ENCODE peak calls at places on chromosomes 1 and 21, in five cellular contexts. V is spleen, G is K562, T is GM12892, Q is GM12891. L is an unnamed sample.

GRCh38 chr1:117346206-117346928 is 20.9 kb upstream of the MAN1A2 start:
- DNase-seq in V (no peak), G (no peak), T (no peak), Q (no peak), L (no peak)

GRCh38 chr1:229430761-229431269 is 3.1 kb downstream of the ACTA1 start:
- DNase-seq in V (no peak), G (peak), T (no peak), Q (no peak), L (no peak)

GRCh38 chr1:156705321-156705917 is at the start of gene CRABP2:
- DNase-seq in V (peak), G (peak), T (no peak), Q (peak), L (no peak)

GRCh38 chr1:174875306-174875705 is 124.4 kb upstream of the CACYBP start:
- DNase-seq in V (no peak), G (no peak), T (no peak), Q (no peak), L (peak)

GRCh38 chr1:151990856-151991198 is 2.8 kb downstream of the S100A10 start:
- DNase-seq in V (no peak), G (no peak), T (no peak), Q (no peak), L (peak)

GRCh38 chr1:100400332-100400933 is 48.1 kb downstream of the CDC14A start:
- DNase-seq in V (peak), G (no peak), T (no peak), Q (no peak), L (peak)

GRCh38 chr1:100323428-100324106 is 28.7 kb upstream of the CDC14A start:
- DNase-seq in V (no peak), G (no peak), T (no peak), Q (no peak), L (no peak)

GRCh38 chr1:35298464-35298863 is 30.0 kb downstream of the ZMYM4 start:
- DNase-seq in V (no peak), G (no peak), T (peak), Q (peak), L (peak)

GRCh38 chr1:232380556-232380955 is 249.4 kb downstream of the SIPA1L2 start:
- DNase-seq in V (no peak), G (no peak), T (no peak), Q (no peak), L (no peak)

GRCh38 chr1:68103006-68103545 is 52.6 kb upstream of the DIRAS3 start:
- DNase-seq in V (no peak), G (no peak), T (no peak), Q (no peak), L (no peak)

GRCh38 chr1:23062271-23062670 is 43.0 kb downstream of the KDM1A start:
- DNase-seq in V (no peak), G (no peak), T (no peak), Q (no peak), L (no peak)

GRCh38 chr1:204962742-204963632 is 80.0 kb upstream of the CNTN2 start:
- DNase-seq in V (no peak), G (no peak), T (no peak), Q (no peak), L (no peak)

GRCh38 chr1:54685335-54685905 is 30.2 kb upstream of the TTC4 start:
- DNase-seq in V (no peak), G (no peak), T (no peak), Q (no peak), L (no peak)

GRCh38 chr21:42471716-42472330 is 24.2 kb downstream of the RSPH1 start:
- DNase-seq in V (no peak), G (no peak), T (no peak), Q (no peak), L (no peak)

GRCh38 chr1:1817262-1817661 is 39.0 kb upstream of the NADK start:
- DNase-seq in V (no peak), G (no peak), T (no peak), Q (no peak), L (no peak)

GRCh38 chr1:1825217-1825616 is 46.9 kb upstream of the NADK start:
- DNase-seq in V (no peak), G (no peak), T (no peak), Q (no peak), L (no peak)

GRCh38 chr1:1815606-1816281 is 37.5 kb upstream of the NADK start:
- DNase-seq in V (peak), G (no peak), T (no peak), Q (no peak), L (no peak)

GRCh38 chr1:1819762-1820161 is 41.5 kb upstream of the NADK start:
- DNase-seq in V (peak), G (no peak), T (no peak), Q (no peak), L (no peak)
- TF ChIP-seq POLR2AphosphoS5 in V (no peak), G (no peak), T (no peak), Q (no peak), L (no peak)

DNA sequence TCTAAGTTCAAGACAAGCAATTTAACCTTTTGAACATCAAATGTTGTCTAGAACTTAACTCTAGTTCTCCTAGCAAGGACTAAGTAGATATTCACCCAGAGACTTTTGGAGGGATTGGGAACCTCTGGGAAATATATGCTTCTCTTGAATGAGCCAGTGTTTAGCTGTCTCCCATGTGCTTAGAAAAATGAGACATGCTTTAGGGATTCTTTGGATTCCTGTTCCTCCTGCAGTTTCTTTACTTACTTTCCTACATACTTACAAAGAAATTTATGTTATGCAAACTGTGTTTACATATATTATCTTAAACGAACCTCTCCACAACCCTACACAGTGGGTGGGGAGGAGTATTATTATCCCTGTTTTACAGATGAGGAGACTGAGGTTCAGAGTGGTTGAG is 39.2 kb downstream of the RNASEL start:
- DNase-seq in V (no peak), G (no peak), T (no peak), Q (no peak), L (no peak)
- TF ChIP-seq POLR2A in V (no peak), G (no peak), T (no peak), Q (no peak), L (no peak)

DNA sequence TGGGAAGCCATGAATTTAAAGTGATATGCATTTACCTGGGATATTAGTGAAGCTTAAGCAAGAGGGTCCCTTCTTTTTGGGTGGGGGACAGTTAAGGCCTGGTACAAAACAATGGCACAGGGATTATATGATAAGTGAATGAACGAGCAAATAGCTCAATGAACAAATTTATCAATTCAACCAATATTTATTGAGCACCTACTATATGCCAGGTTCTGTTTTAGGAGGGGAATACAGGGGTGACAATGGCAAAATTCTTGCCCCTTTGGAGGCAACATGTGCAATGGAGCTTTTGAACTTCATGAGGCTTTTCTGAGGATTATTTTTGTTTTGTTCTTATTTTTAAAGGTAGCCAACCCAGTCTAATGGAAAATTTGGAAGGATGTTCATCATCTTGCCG is 68.2 kb downstream of the FOXD2 start:
- DNase-seq in V (no peak), G (no peak), T (no peak), Q (no peak), L (no peak)
- TF ChIP-seq POLR2AphosphoS5 in V (no peak), G (no peak), T (no peak), Q (no peak), L (no peak)

DNA sequence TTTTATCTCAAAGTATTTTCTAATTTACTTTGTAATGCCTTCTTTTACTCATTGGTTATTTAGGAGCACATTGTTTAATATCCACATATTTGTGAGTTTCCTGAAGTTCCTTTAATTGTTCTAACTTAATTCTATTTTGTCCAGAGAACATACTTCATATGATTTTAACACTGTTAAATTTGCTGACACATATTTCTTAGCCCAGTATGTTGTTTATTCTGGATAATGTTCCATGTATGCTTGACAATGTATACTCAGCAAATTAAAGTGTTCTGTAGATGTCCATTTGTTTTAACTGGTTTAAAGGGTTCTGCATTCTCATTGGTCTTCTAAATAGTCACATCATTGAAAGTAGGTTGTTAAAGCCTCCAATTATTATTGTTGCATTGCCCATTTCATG is 643.7 kb upstream of the NR5A2 start:
- DNase-seq in V (no peak), G (no peak), T (no peak), Q (no peak), L (no peak)
- TF ChIP-seq POLR2A in V (no peak), G (no peak), T (no peak), Q (no peak), L (no peak)

DNA sequence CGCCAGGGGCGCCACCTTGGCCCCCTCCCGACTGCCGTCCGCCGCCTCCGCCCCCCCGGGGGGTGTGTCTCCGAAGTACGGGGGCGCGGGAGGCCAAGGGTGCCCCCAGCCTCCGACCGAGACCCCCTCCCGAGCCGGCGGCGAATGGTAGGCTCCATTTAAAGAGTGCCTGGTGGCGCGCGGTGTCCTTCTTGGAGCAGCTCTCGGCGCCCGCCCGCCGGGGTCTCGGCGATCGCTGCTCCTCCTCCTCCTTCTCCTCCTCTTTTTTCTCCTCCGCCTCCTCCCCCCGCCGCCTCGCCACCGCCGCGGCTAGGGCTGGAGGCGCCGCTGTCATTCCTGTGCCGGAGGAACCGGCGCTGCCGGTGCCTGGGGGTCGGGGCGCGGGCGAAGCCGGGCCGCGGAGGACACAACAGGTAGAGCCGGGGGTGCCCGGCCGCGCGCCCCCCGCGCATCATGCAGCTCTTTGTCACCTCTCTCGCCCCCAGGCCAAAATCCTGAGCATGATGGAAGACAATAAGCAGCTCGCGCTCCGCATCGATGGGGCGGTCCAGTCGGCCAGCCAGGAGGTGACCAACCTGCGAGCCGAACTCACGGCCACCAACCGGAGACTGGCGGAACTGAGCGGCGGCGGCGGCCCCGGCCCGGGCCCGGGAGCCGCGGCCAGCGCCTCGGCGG is at the start of gene KAZN:
- DNase-seq in V (no peak), G (peak), T (no peak), Q (peak), L (no peak)
- TF ChIP-seq POLR2AphosphoS5 in V (peak), G (no peak), T (no peak), Q (no peak), L (no peak)

DNA sequence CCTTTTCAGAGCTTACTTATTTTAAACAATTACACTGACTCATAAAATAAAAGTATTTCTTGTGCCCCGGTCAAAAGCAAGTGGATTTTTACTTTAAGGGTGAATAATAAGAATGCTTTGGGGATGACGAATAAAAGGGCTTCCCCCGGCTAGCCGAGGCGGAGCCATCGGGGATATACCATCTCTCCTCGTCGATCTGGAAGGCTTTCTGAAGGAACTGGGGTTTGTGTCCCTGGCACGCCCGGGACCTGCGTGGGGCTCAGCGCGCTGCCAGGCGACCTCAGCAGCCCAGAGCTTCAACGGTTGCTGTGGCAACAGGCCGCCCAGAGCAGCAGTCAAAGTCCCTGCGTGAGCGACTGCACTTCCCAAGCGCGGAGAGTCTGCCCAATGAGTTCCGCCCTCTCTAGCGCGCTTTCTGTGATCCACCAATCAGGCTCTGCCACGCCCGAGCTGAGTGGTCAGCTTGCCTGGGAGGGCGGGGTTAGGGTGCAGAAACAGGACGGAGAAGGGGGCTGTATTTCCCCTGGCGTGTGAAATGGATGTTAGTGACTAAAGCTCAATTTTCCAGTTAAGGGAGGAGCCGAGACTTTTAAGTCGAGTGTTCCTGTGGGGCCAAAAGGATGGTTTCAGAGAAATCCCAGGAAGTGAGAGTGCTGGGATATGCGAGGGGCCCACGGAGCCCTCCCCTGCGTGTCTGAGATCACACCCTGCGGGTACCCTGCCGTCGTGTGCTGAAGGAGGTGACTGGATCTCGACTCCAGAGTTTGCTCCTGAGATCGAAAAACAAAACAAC is 33.0 kb upstream of the MGST3 start:
- DNase-seq in V (peak), G (peak), T (peak), Q (peak), L (peak)
- TF ChIP-seq POLR2A in V (no peak), G (peak), T (peak), Q (peak), L (no peak)

L was measured in prostate gland.